ENCODE peak calls at places on chromosome 21, in six cellular contexts. U is Peyer's patch; W is adrenal gland; K is CD4-positive, alpha-beta memory T cell; I is suprapubic skin; M is spleen. A is an unnamed sample.
A peak's percentile ranks its signal among the peaks of the same experiment; 100 is the strongest.

GRCh38 chr21:45846373-45847160 is 135.0 kb upstream of the COL6A1 start:
- DNase-seq in M (no peak), W (no peak), U (peak; percentile 54), I (peak; percentile 80), K (no peak), A (no peak)

GRCh38 chr21:35303085-35303484 is 254.0 kb upstream of the RUNX1 start:
- DNase-seq in I (no peak), M (no peak), W (no peak), K (no peak), U (no peak), A (no peak)

GRCh38 chr21:44732263-44732662 is 20.9 kb upstream of the TSPEAR start:
- DNase-seq in I (peak; percentile 53), M (no peak), W (no peak), K (no peak), U (no peak), A (no peak)

GRCh38 chr21:23887709-23888303 is 1719.5 kb downstream of the MRPL39 start:
- DNase-seq in U (no peak), W (no peak), M (peak; percentile 87), I (no peak), K (peak; percentile 53), A (no peak)

GRCh38 chr21:45444385-45444784 is 39.4 kb downstream of the COL18A1 start:
- DNase-seq in U (no peak), W (no peak), M (peak; percentile 25), I (no peak), K (no peak), A (no peak)

GRCh38 chr21:17610862-17611261 is 1.8 kb downstream of the BTG3 start:
- DNase-seq in K (no peak), M (no peak), W (peak; percentile 28), U (no peak), I (no peak), A (peak; percentile 17)

GRCh38 chr21:36150192-36150711 is 6.4 kb upstream of the DOP1B start:
- DNase-seq in M (no peak), I (no peak), W (no peak), U (no peak), K (no peak), A (no peak)

GRCh38 chr21:46515109-46515508 is 56.4 kb downstream of the DIP2A start:
- DNase-seq in I (no peak), W (peak; percentile 87), K (peak; percentile 37), U (no peak), M (no peak), A (no peak)

GRCh38 chr21:45892156-45892919 is 89.2 kb upstream of the COL6A1 start:
- DNase-seq in K (peak; percentile 25), U (no peak), W (peak; percentile 72), I (no peak), M (peak; percentile 91), A (peak; percentile 14)

GRCh38 chr21:45316871-45317400 is 29.2 kb upstream of the POFUT2 start:
- DNase-seq in U (no peak), W (peak; percentile 12), K (no peak), M (peak; percentile 49), I (no peak), A (no peak)

GRCh38 chr21:36126621-36127110 is 8.2 kb upstream of the CBR3 start:
- DNase-seq in I (no peak), W (no peak), U (no peak), M (no peak), K (no peak), A (no peak)

GRCh38 chr21:33031562-33031961 is 5.8 kb downstream of the OLIG2 start:
- DNase-seq in M (no peak), U (no peak), K (no peak), I (no peak), W (no peak), A (no peak)

GRCh38 chr21:44846485-44847260 is 26.8 kb downstream of the PTTG1IP start:
- DNase-seq in M (peak; percentile 87), W (peak; percentile 62), U (peak; percentile 75), K (no peak), I (peak; percentile 89), A (no peak)

GRCh38 chr21:45618846-45619485 is 24.6 kb upstream of the PCBP3 start:
- DNase-seq in M (peak; percentile 56), K (no peak), I (peak; percentile 41), W (no peak), U (peak; percentile 24), A (peak; percentile 1)

GRCh38 chr21:29334717-29335428 is 36.2 kb downstream of the BACH1 start:
- DNase-seq in I (no peak), K (no peak), U (no peak), M (no peak), W (no peak), A (no peak)

GRCh38 chr21:44793269-44794030 is 8.2 kb downstream of the UBE2G2 start:
- DNase-seq in I (no peak), W (peak; percentile 69), M (peak; percentile 90), K (peak; percentile 67), U (no peak), A (peak; percentile 69)

GRCh38 chr21:35256468-35256988 is 207.4 kb upstream of the RUNX1 start:
- DNase-seq in K (no peak), M (no peak), W (peak; percentile 95), U (peak; percentile 63), I (no peak), A (no peak)

GRCh38 chr21:45801129-45801735 is 157.7 kb downstream of the PCBP3 start:
- DNase-seq in W (no peak), M (no peak), I (no peak), U (no peak), K (no peak), A (no peak)

GRCh38 chr21:35779167-35779566 is 281.2 kb downstream of the SETD4 start:
- DNase-seq in M (no peak), W (no peak), K (no peak), U (no peak), I (no peak), A (no peak)

GRCh38 chr21:35225573-35225972 is 176.5 kb upstream of the RUNX1 start:
- DNase-seq in K (no peak), W (no peak), M (no peak), U (no peak), I (no peak), A (no peak)

GRCh38 chr21:46393941-46394818 is 64.5 kb upstream of the DIP2A start:
- DNase-seq in U (no peak), K (no peak), I (no peak), M (no peak), W (peak; percentile 51), A (no peak)

GRCh38 chr21:28074676-28075075 is 918.0 kb downstream of the LTN1 start:
- DNase-seq in I (no peak), U (no peak), W (no peak), K (no peak), M (no peak), A (no peak)

GRCh38 chr21:36852864-36853263 is 113.6 kb downstream of the HLCS start:
- DNase-seq in K (no peak), W (no peak), M (no peak), U (no peak), I (no peak), A (no peak)

GRCh38 chr21:44930543-44930981 is 9.3 kb upstream of the SLX9 start:
- DNase-seq in K (peak; percentile 67), U (no peak), M (peak; percentile 93), I (no peak), W (no peak), A (no peak)

GRCh38 chr21:31334648-31335121 is 9.4 kb downstream of the TIAM1 start:
- DNase-seq in M (no peak), I (no peak), U (no peak), W (no peak), K (no peak), A (no peak)

GRCh38 chr21:27954806-27955205 is 987.9 kb upstream of the ADAMTS5 start:
- DNase-seq in W (no peak), K (no peak), M (no peak), U (no peak), I (no peak), A (no peak)

GRCh38 chr21:45074048-45074817 is at the start of gene ADARB1:
- DNase-seq in K (peak; percentile 79), U (peak; percentile 76), I (no peak), W (peak; percentile 30), M (peak; percentile 91), A (peak; percentile 81)

GRCh38 chr21:46051379-46051770 is 46.5 kb upstream of the COL6A2 start:
- DNase-seq in U (no peak), W (no peak), I (no peak), K (no peak), M (no peak), A (no peak)

GRCh38 chr21:44766818-44767354 is 34.7 kb downstream of the UBE2G2 start:
- DNase-seq in W (no peak), K (no peak), I (peak; percentile 71), U (no peak), M (no peak), A (no peak)

GRCh38 chr21:31554511-31555022 is 104.9 kb upstream of the SOD1 start:
- DNase-seq in U (no peak), M (no peak), I (no peak), W (no peak), K (peak; percentile 4), A (no peak)

GRCh38 chr21:31894441-31894840 is 21.6 kb downstream of the HUNK start:
- DNase-seq in W (no peak), I (peak; percentile 47), K (no peak), U (no peak), M (no peak), A (peak; percentile 33)

DNA sequence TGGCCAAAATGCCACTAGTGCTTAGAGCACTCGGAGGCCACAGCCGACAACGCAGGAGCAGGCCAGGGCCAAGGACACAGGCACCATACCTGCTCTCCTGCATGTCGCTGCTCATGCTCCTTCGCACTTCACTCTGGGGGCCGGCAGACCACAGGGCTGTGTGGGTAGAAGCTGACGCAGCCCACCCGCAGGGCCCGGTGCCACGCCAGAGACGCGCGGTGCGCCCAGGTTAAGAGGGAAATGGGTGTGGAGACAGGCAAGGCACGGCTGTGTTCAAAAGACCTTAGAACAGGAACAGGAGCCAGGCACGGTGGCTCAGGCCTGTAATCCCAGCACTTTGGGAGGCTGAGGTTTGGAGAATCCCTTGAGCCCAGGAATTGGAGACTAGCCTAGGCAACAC is 13.6 kb upstream of the PRDM15 start:
- DNase-seq in W (no peak), K (no peak), M (no peak), I (no peak), U (no peak), A (no peak)
- H3K4me1 ChIP-seq in W (no peaks in the 10 kb centered on the region), K (peaks cover 9% of the 10 kb centered on the region), M (peaks cover 7% of the 10 kb centered on the region), I (no peaks in the 10 kb centered on the region), U (no peaks in the 10 kb centered on the region), A (no peaks in the 10 kb centered on the region)

GRCh38 chr21:13854638-13855037 is 245.1 kb downstream of the POTED start:
- DNase-seq in M (no peak), K (no peak), U (no peak), W (no peak), I (no peak), A (no peak)
- H3K9me3 ChIP-seq in M (no peaks in the 10 kb centered on the region), K (no peaks in the 10 kb centered on the region), U (no peaks in the 10 kb centered on the region), W (no peaks in the 10 kb centered on the region), I (no peaks in the 10 kb centered on the region), A (no peaks in the 10 kb centered on the region)

GRCh38 chr21:43702785-43703067 is 16.2 kb upstream of the PDXK start:
- DNase-seq in I (no peak), K (no peak), W (no peak), M (no peak), U (no peak), A (no peak)
- H3K4me1 ChIP-seq in I (peaks cover 16% of the 10 kb centered on the region), K (no peaks in the 10 kb centered on the region), W (no peaks in the 10 kb centered on the region), M (peaks cover 8% of the 10 kb centered on the region), U (no peaks in the 10 kb centered on the region), A (no peaks in the 10 kb centered on the region)

DNA sequence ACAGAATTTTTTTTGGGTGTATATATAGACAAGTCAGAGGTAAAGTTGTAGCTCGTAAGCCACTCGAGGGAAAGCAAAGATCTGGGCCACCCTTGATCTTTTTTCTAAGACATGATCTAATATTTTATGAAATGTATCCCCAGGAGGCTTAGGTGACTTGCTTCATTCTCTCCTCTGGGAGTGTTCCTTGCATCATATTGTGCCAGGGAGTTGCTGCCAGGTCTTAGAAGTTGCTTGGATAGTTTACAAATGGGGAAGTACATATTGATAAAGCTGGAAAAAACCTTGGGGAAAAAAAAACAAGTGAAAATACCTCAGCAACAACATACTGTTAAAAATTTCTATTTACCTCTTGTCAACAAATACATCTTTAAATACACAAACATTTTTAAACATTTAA is 110.9 kb upstream of the CYYR1 start:
- DNase-seq in W (no peak), M (no peak), I (no peak), K (no peak), U (no peak), A (no peak)
- H3K9me3 ChIP-seq in W (no peaks in the 10 kb centered on the region), M (no peaks in the 10 kb centered on the region), I (no peaks in the 10 kb centered on the region), K (no peaks in the 10 kb centered on the region), U (no peaks in the 10 kb centered on the region), A (no peaks in the 10 kb centered on the region)